ENCODE peak calls at places on chromosomes 1 and 21, in seven cellular contexts. One of them, this sample, is unnamed.

GRCh38 chr1:241614144-241614543 is 26.0 kb downstream of the CHML start:
- DNase-seq in hepatocyte: no peak
- DNase-seq in adipocyte: no peak
- DNase-seq in right lobe of liver: no peak
- DNase-seq in fibroblast of pulmonary artery: no peak
- DNase-seq in AG09309: no peak
- DNase-seq in aorta: no peak
- DNase-seq in this sample: no peak

GRCh38 chr1:220113136-220113695 is 19.3 kb downstream of the IARS2 start:
- DNase-seq in hepatocyte: peak; percentile 18
- DNase-seq in adipocyte: peak; percentile 43
- DNase-seq in right lobe of liver: no peak
- DNase-seq in fibroblast of pulmonary artery: peak; percentile 45
- DNase-seq in AG09309: no peak
- DNase-seq in aorta: no peak
- DNase-seq in this sample: no peak

GRCh38 chr1:32755098-32755809 is 52.7 kb upstream of the SYNC start:
- DNase-seq in hepatocyte: no peak
- DNase-seq in adipocyte: no peak
- DNase-seq in right lobe of liver: no peak
- DNase-seq in fibroblast of pulmonary artery: no peak
- DNase-seq in AG09309: no peak
- DNase-seq in aorta: no peak
- DNase-seq in this sample: no peak

GRCh38 chr21:44414291-44415072 is 40.8 kb upstream of the LRRC3 start:
- DNase-seq in hepatocyte: no peak
- DNase-seq in adipocyte: no peak
- DNase-seq in right lobe of liver: peak; percentile 5
- DNase-seq in fibroblast of pulmonary artery: no peak
- DNase-seq in AG09309: no peak
- DNase-seq in aorta: peak; percentile 14
- DNase-seq in this sample: peak; percentile 4

GRCh38 chr1:24475700-24476099 is 26.9 kb upstream of the RCAN3 start:
- DNase-seq in hepatocyte: no peak
- DNase-seq in adipocyte: no peak
- DNase-seq in right lobe of liver: no peak
- DNase-seq in fibroblast of pulmonary artery: no peak
- DNase-seq in AG09309: no peak
- DNase-seq in aorta: no peak
- DNase-seq in this sample: no peak

GRCh38 chr1:213982814-213983588 is 4.8 kb upstream of the PROX1 start:
- DNase-seq in hepatocyte: peak; percentile 59
- DNase-seq in adipocyte: no peak
- DNase-seq in right lobe of liver: peak; percentile 78
- DNase-seq in fibroblast of pulmonary artery: no peak
- DNase-seq in AG09309: no peak
- DNase-seq in aorta: no peak
- DNase-seq in this sample: peak; percentile 52

GRCh38 chr21:35390013-35390776 is 341.1 kb upstream of the RUNX1 start:
- DNase-seq in hepatocyte: peak; percentile 22
- DNase-seq in adipocyte: peak; percentile 47
- DNase-seq in right lobe of liver: no peak
- DNase-seq in fibroblast of pulmonary artery: peak; percentile 26
- DNase-seq in AG09309: peak; percentile 42
- DNase-seq in aorta: no peak
- DNase-seq in this sample: no peak

GRCh38 chr21:21230672-21231071 is 232.5 kb downstream of the NCAM2 start:
- DNase-seq in hepatocyte: peak; percentile 46
- DNase-seq in adipocyte: peak; percentile 5
- DNase-seq in right lobe of liver: no peak
- DNase-seq in fibroblast of pulmonary artery: peak; percentile 44
- DNase-seq in AG09309: no peak
- DNase-seq in aorta: no peak
- DNase-seq in this sample: no peak

GRCh38 chr1:224213438-224214119 is 30.5 kb downstream of the DEGS1 start:
- DNase-seq in hepatocyte: peak; percentile 52
- DNase-seq in adipocyte: no peak
- DNase-seq in right lobe of liver: no peak
- DNase-seq in fibroblast of pulmonary artery: no peak
- DNase-seq in AG09309: no peak
- DNase-seq in aorta: no peak
- DNase-seq in this sample: no peak

GRCh38 chr1:26788515-26788785 is 700 bp downstream of the PIGV start:
- DNase-seq in hepatocyte: no peak
- DNase-seq in adipocyte: no peak
- DNase-seq in right lobe of liver: no peak
- DNase-seq in fibroblast of pulmonary artery: no peak
- DNase-seq in AG09309: no peak
- DNase-seq in aorta: no peak
- DNase-seq in this sample: no peak

DNA sequence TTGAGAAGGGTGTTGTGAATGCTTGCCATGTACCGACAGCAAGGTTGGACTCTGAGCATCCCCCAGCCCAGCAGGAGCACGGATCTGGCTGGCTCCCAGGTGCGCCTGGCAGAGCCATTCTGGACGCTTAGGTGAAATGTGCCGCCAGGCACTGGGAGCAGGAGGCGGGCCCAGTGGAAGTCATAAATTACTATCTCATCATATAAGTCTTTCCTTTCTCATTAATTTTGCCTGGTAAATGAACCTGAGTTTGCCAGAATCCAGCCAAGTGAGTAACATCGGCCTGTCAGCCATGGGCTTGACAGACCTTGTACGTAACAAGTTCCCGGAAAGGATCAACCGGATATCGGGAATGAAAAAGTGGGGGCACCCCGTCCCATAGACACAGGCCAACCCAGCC is 179.5 kb upstream of the ARHGEF16 start:
- DNase-seq in hepatocyte: no peak
- DNase-seq in adipocyte: no peak
- DNase-seq in right lobe of liver: no peak
- DNase-seq in fibroblast of pulmonary artery: no peak
- DNase-seq in AG09309: no peak
- DNase-seq in aorta: no peak
- DNase-seq in this sample: peak; percentile 68
- H3K4me3 ChIP-seq in hepatocyte: no peak overlapping the region
- H3K4me3 ChIP-seq in adipocyte: no peak overlapping the region
- H3K4me3 ChIP-seq in right lobe of liver: no peak overlapping the region
- H3K4me3 ChIP-seq in fibroblast of pulmonary artery: no peak overlapping the region
- H3K4me3 ChIP-seq in AG09309: no peak overlapping the region
- H3K4me3 ChIP-seq in aorta: no peak overlapping the region
- H3K4me3 ChIP-seq in this sample: no peak overlapping the region

DNA sequence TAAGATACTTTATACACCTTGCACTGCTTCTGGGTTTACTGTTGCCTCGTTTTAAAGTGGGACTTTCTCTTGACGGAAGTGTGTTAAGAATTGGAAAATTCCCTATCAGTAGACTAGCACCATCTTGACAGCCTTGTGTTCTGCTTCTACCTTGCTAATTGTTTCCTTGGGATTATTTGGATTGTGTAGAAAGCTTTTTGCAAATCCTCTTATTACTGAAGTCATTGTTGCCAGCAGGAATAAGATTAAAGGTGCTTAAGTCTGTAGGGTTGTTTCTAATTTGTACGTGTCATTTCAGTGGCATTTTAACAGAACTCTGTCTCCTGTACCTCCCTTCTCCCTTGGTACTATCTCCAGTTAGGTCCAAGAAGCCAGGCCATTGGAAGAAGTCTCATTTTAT is 107.6 kb downstream of the POU2F1 start:
- DNase-seq in hepatocyte: no peak
- DNase-seq in adipocyte: no peak
- DNase-seq in right lobe of liver: no peak
- DNase-seq in fibroblast of pulmonary artery: no peak
- DNase-seq in AG09309: no peak
- DNase-seq in aorta: no peak
- DNase-seq in this sample: no peak
- H3K4me3 ChIP-seq in hepatocyte: no peak overlapping the region
- H3K4me3 ChIP-seq in adipocyte: no peak overlapping the region
- H3K4me3 ChIP-seq in right lobe of liver: no peak overlapping the region
- H3K4me3 ChIP-seq in fibroblast of pulmonary artery: no peak overlapping the region
- H3K4me3 ChIP-seq in AG09309: no peak overlapping the region
- H3K4me3 ChIP-seq in aorta: no peak overlapping the region
- H3K4me3 ChIP-seq in this sample: no peak overlapping the region

GRCh38 chr1:55246896-55247295 is 31.7 kb upstream of the USP24 start:
- DNase-seq in hepatocyte: no peak
- DNase-seq in adipocyte: no peak
- DNase-seq in right lobe of liver: no peak
- DNase-seq in fibroblast of pulmonary artery: no peak
- DNase-seq in AG09309: no peak
- DNase-seq in aorta: no peak
- DNase-seq in this sample: no peak
- H3K4me3 ChIP-seq in hepatocyte: no peak overlapping the region
- H3K4me3 ChIP-seq in adipocyte: no peak overlapping the region
- H3K4me3 ChIP-seq in right lobe of liver: no peak overlapping the region
- H3K4me3 ChIP-seq in fibroblast of pulmonary artery: no peak overlapping the region
- H3K4me3 ChIP-seq in AG09309: no peak overlapping the region
- H3K4me3 ChIP-seq in aorta: no peak overlapping the region
- H3K4me3 ChIP-seq in this sample: no peak overlapping the region

GRCh38 chr1:57421366-57421765 is 2.5 kb downstream of the DAB1 start:
- DNase-seq in hepatocyte: no peak
- DNase-seq in adipocyte: no peak
- DNase-seq in right lobe of liver: no peak
- DNase-seq in fibroblast of pulmonary artery: no peak
- DNase-seq in AG09309: no peak
- DNase-seq in aorta: no peak
- DNase-seq in this sample: no peak

GRCh38 chr1:57422271-57423134 is 1.4 kb downstream of the DAB1 start:
- DNase-seq in hepatocyte: peak; percentile 65
- DNase-seq in adipocyte: peak; percentile 40
- DNase-seq in right lobe of liver: peak; percentile 21
- DNase-seq in fibroblast of pulmonary artery: peak; percentile 10
- DNase-seq in AG09309: no peak
- DNase-seq in aorta: no peak
- DNase-seq in this sample: no peak

GRCh38 chr1:57423135-57424131 is at the start of gene DAB1:
- DNase-seq in hepatocyte: peak; percentile 64
- DNase-seq in adipocyte: peak; percentile 28
- DNase-seq in right lobe of liver: peak; percentile 21
- DNase-seq in fibroblast of pulmonary artery: no peak
- DNase-seq in AG09309: no peak
- DNase-seq in aorta: no peak
- DNase-seq in this sample: peak; percentile 50

GRCh38 chr1:57424231-57425027 is 569 bp upstream of the DAB1 start:
- DNase-seq in hepatocyte: peak; percentile 76
- DNase-seq in adipocyte: peak; percentile 31
- DNase-seq in right lobe of liver: peak; percentile 34
- DNase-seq in fibroblast of pulmonary artery: peak; percentile 19
- DNase-seq in AG09309: no peak
- DNase-seq in aorta: no peak
- DNase-seq in this sample: no peak
- H3K4me3 ChIP-seq in hepatocyte: peak overlapping the region; percentile 46
- H3K4me3 ChIP-seq in adipocyte: peak overlapping the region; percentile 85
- H3K4me3 ChIP-seq in right lobe of liver: peak overlapping the region; percentile 12
- H3K4me3 ChIP-seq in fibroblast of pulmonary artery: peak overlapping the region; percentile 21
- H3K4me3 ChIP-seq in AG09309: peak overlapping the region; percentile 50
- H3K4me3 ChIP-seq in aorta: peak overlapping the region; percentile 46
- H3K4me3 ChIP-seq in this sample: no peak overlapping the region

GRCh38 chr1:230864441-230864840 is 3.9 kb downstream of the C1orf198 start:
- DNase-seq in hepatocyte: no peak
- DNase-seq in adipocyte: no peak
- DNase-seq in right lobe of liver: no peak
- DNase-seq in fibroblast of pulmonary artery: no peak
- DNase-seq in AG09309: no peak
- DNase-seq in aorta: no peak
- DNase-seq in this sample: no peak

GRCh38 chr1:230863449-230863848 is 4.9 kb downstream of the C1orf198 start:
- DNase-seq in hepatocyte: peak; percentile 48
- DNase-seq in adipocyte: no peak
- DNase-seq in right lobe of liver: no peak
- DNase-seq in fibroblast of pulmonary artery: no peak
- DNase-seq in AG09309: no peak
- DNase-seq in aorta: no peak
- DNase-seq in this sample: peak; percentile 56

GRCh38 chr1:230866171-230866811 is 2.0 kb downstream of the C1orf198 start:
- DNase-seq in hepatocyte: no peak
- DNase-seq in adipocyte: peak; percentile 69
- DNase-seq in right lobe of liver: no peak
- DNase-seq in fibroblast of pulmonary artery: no peak
- DNase-seq in AG09309: no peak
- DNase-seq in aorta: no peak
- DNase-seq in this sample: no peak

GRCh38 chr1:230867119-230867902 is 1.0 kb downstream of the C1orf198 start:
- DNase-seq in hepatocyte: no peak
- DNase-seq in adipocyte: peak; percentile 58
- DNase-seq in right lobe of liver: no peak
- DNase-seq in fibroblast of pulmonary artery: no peak
- DNase-seq in AG09309: no peak
- DNase-seq in aorta: no peak
- DNase-seq in this sample: no peak

DNA sequence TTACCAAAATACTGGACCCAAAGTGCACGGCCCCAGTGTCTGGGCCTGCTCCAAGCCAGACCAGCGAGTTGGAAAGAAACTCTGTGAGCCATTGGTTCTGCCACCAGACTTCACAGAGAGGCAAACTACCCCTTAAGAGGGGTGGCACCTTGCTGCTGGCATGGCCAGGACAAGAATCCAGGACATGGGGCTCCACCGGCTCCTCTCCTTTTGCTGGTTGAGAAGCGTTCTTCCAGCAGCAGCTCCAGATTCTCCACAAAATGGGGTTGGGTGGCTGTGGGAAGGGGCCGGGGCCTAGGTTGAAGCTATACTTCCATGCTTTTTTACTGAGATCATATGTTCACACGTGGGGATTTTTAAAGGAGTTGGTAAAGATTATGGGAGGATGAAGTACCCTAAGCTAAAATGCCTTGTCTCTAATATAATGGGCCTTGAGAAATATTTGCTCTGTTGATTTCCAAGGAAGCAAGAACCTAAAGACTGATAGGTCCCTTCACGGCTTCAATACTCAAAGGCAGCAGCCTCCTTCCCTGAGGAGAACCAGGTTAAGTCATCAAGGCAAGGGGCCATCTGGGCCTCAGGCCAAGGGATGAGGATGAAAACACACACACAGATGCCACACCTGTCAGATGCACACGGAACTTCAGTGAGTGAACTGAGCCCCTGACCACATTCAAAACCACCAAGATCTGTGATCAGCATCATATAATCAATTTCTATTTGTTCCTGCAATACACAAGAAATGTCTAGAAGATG is 3.1 kb downstream of the C1orf198 start:
- DNase-seq in hepatocyte: no peak
- DNase-seq in adipocyte: no peak
- DNase-seq in right lobe of liver: no peak
- DNase-seq in fibroblast of pulmonary artery: no peak
- DNase-seq in AG09309: no peak
- DNase-seq in aorta: no peak
- DNase-seq in this sample: no peak
- H3K4me3 ChIP-seq in hepatocyte: no peak overlapping the region
- H3K4me3 ChIP-seq in adipocyte: peak overlapping the region; percentile 99
- H3K4me3 ChIP-seq in right lobe of liver: no peak overlapping the region
- H3K4me3 ChIP-seq in fibroblast of pulmonary artery: no peak overlapping the region
- H3K4me3 ChIP-seq in AG09309: peak overlapping the region; percentile 67
- H3K4me3 ChIP-seq in aorta: no peak overlapping the region
- H3K4me3 ChIP-seq in this sample: no peak overlapping the region

GRCh38 chr21:38807481-38807880 is 1.8 kb downstream of the ETS2 start:
- DNase-seq in hepatocyte: no peak
- DNase-seq in adipocyte: peak; percentile 52
- DNase-seq in right lobe of liver: no peak
- DNase-seq in fibroblast of pulmonary artery: no peak
- DNase-seq in AG09309: no peak
- DNase-seq in aorta: no peak
- DNase-seq in this sample: no peak
- H3K4me3 ChIP-seq in hepatocyte: peak overlapping the region; percentile 86
- H3K4me3 ChIP-seq in adipocyte: peak overlapping the region; percentile 90
- H3K4me3 ChIP-seq in right lobe of liver: peak overlapping the region; percentile 65
- H3K4me3 ChIP-seq in fibroblast of pulmonary artery: peak overlapping the region; percentile 78
- H3K4me3 ChIP-seq in AG09309: no peak overlapping the region
- H3K4me3 ChIP-seq in aorta: peak overlapping the region; percentile 96
- H3K4me3 ChIP-seq in this sample: peak overlapping the region; percentile 87

This sample was measured in pancreas.